ENCODE peak calls at places on chromosomes 3 and 15, in ten cellular contexts. One of them, this sample, is unnamed.
A peak's percentile ranks its signal among the peaks of the same experiment; 100 is the strongest.

GRCh38 chr3:11211531-11212300 is 57.4 kb downstream of the HRH1 start:
- DNase-seq in GM12864: no peak
- DNase-seq in body of pancreas: no peak
- DNase-seq in HL-60: no peak
- DNase-seq in A549: no peak
- DNase-seq in HFF-Myc: no peak
- DNase-seq in PC-3: no peak
- DNase-seq in psoas muscle: no peak
- DNase-seq in left ventricle myocardium inferior: no peak
- DNase-seq in BE2C: no peak
- DNase-seq in this sample: no peak

GRCh38 chr3:170360916-170361315 is 3.4 kb downstream of the SKIL start:
- DNase-seq in body of pancreas: no peak
- DNase-seq in psoas muscle: no peak
- DNase-seq in A549: no peak
- DNase-seq in BE2C: no peak
- DNase-seq in GM12864: no peak
- DNase-seq in left ventricle myocardium inferior: no peak
- DNase-seq in PC-3: no peak
- DNase-seq in HFF-Myc: no peak
- DNase-seq in HL-60: peak; percentile 63
- DNase-seq in this sample: no peak

GRCh38 chr15:80404057-80404718 is at the start of gene ARNT2:
- DNase-seq in A549: peak; percentile 56
- DNase-seq in GM12864: no peak
- DNase-seq in HL-60: no peak
- DNase-seq in body of pancreas: peak; percentile 48
- DNase-seq in HFF-Myc: no peak
- DNase-seq in left ventricle myocardium inferior: peak; percentile 24
- DNase-seq in psoas muscle: peak; percentile 61
- DNase-seq in BE2C: peak; percentile 33
- DNase-seq in PC-3: no peak
- DNase-seq in this sample: no peak

GRCh38 chr3:160665784-160666526 is 11.0 kb upstream of the ARL14 start:
- DNase-seq in left ventricle myocardium inferior: no peak
- DNase-seq in GM12864: peak; percentile 61
- DNase-seq in psoas muscle: no peak
- DNase-seq in HL-60: no peak
- DNase-seq in body of pancreas: no peak
- DNase-seq in HFF-Myc: peak; percentile 49
- DNase-seq in BE2C: no peak
- DNase-seq in PC-3: peak; percentile 90
- DNase-seq in A549: no peak
- DNase-seq in this sample: peak; percentile 49

GRCh38 chr3:42066516-42067181 is 24.5 kb upstream of the TRAK1 start:
- DNase-seq in body of pancreas: peak; percentile 43
- DNase-seq in GM12864: no peak
- DNase-seq in psoas muscle: no peak
- DNase-seq in HL-60: no peak
- DNase-seq in left ventricle myocardium inferior: no peak
- DNase-seq in BE2C: no peak
- DNase-seq in A549: no peak
- DNase-seq in HFF-Myc: no peak
- DNase-seq in PC-3: no peak
- DNase-seq in this sample: no peak

GRCh38 chr15:36614016-36614415 is 34.6 kb downstream of the CDIN1 start:
- DNase-seq in A549: no peak
- DNase-seq in psoas muscle: no peak
- DNase-seq in BE2C: no peak
- DNase-seq in GM12864: no peak
- DNase-seq in HFF-Myc: no peak
- DNase-seq in PC-3: no peak
- DNase-seq in body of pancreas: no peak
- DNase-seq in left ventricle myocardium inferior: no peak
- DNase-seq in HL-60: no peak
- DNase-seq in this sample: no peak

GRCh38 chr15:63461230-63461629 is 43.2 kb upstream of the USP3 start:
- DNase-seq in GM12864: no peak
- DNase-seq in HFF-Myc: no peak
- DNase-seq in PC-3: no peak
- DNase-seq in HL-60: no peak
- DNase-seq in body of pancreas: no peak
- DNase-seq in psoas muscle: no peak
- DNase-seq in A549: no peak
- DNase-seq in BE2C: no peak
- DNase-seq in left ventricle myocardium inferior: no peak
- DNase-seq in this sample: no peak

GRCh38 chr15:78766041-78766440 is 45.2 kb downstream of the ADAMTS7 start:
- DNase-seq in GM12864: no peak
- DNase-seq in left ventricle myocardium inferior: no peak
- DNase-seq in psoas muscle: peak; percentile 23
- DNase-seq in HL-60: no peak
- DNase-seq in BE2C: no peak
- DNase-seq in HFF-Myc: no peak
- DNase-seq in A549: no peak
- DNase-seq in body of pancreas: no peak
- DNase-seq in PC-3: no peak
- DNase-seq in this sample: no peak

GRCh38 chr3:143831208-143831607 is 17.1 kb downstream of the SLC9A9 start:
- DNase-seq in HFF-Myc: no peak
- DNase-seq in left ventricle myocardium inferior: no peak
- DNase-seq in HL-60: no peak
- DNase-seq in A549: no peak
- DNase-seq in GM12864: no peak
- DNase-seq in PC-3: peak; percentile 26
- DNase-seq in psoas muscle: no peak
- DNase-seq in BE2C: no peak
- DNase-seq in body of pancreas: no peak
- DNase-seq in this sample: no peak
- H3K4me3 ChIP-seq in HFF-Myc: no peak overlapping the region
- H3K4me3 ChIP-seq in left ventricle myocardium inferior: no peak overlapping the region
- H3K4me3 ChIP-seq in HL-60: no peak overlapping the region
- H3K4me3 ChIP-seq in A549: no peak overlapping the region
- H3K4me3 ChIP-seq in GM12864: no peak overlapping the region
- H3K4me3 ChIP-seq in PC-3: no peak overlapping the region
- H3K4me3 ChIP-seq in psoas muscle: no peak overlapping the region
- H3K4me3 ChIP-seq in BE2C: no peak overlapping the region
- H3K4me3 ChIP-seq in body of pancreas: no peak overlapping the region
- H3K4me3 ChIP-seq in this sample: no peak overlapping the region

DNA sequence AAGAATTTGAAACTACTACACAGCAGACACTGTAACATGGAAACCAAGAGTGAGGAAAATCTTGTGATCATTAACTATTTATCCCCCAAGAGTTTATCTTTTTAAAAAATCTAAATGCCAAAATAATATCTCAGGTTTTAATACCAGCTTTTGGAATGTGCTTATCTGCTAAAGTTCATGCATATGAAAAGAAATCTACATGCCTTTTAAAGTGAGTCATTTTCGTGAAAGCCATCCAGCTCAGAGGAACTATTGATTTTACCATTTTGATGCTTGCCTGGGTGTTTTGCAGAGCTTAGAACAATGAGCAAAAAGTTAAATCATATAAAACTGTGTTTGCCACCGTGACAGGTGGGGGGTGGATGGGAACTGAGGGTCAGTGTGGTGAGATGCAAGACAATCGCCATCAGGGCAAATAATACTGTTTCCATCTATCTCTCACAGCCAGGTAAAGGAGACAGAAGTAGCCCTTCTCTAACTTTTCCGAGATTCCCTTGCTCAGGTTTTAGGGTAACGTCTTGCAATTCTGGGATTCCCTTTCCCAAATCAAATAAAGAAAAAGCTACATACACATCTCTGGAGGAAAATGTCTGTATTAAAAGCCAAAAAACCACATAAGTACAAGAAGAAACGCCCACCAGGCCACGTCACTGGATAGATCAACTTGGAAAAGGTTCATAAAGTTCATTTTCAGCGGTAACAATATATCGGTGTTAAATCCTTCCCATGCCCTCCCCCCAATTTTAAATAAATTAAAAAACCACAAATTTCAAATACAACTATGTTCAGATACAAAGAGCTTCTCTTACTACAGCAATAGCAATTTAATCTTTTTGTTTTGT is 2.0 kb downstream of the TMEM158 start:
- DNase-seq in HFF-Myc: no peak
- DNase-seq in BE2C: no peak
- DNase-seq in left ventricle myocardium inferior: no peak
- DNase-seq in psoas muscle: no peak
- DNase-seq in A549: no peak
- DNase-seq in GM12864: no peak
- DNase-seq in body of pancreas: no peak
- DNase-seq in HL-60: no peak
- DNase-seq in PC-3: peak; percentile 87
- DNase-seq in this sample: no peak
- H3K4me3 ChIP-seq in HFF-Myc: peak overlapping the region; percentile 84
- H3K4me3 ChIP-seq in BE2C: no peak overlapping the region
- H3K4me3 ChIP-seq in left ventricle myocardium inferior: peak overlapping the region; percentile 69
- H3K4me3 ChIP-seq in psoas muscle: peak overlapping the region; percentile 68
- H3K4me3 ChIP-seq in A549: peak overlapping the region; percentile 62
- H3K4me3 ChIP-seq in GM12864: no peak overlapping the region
- H3K4me3 ChIP-seq in body of pancreas: no peak overlapping the region
- H3K4me3 ChIP-seq in HL-60: no peak overlapping the region
- H3K4me3 ChIP-seq in PC-3: peak overlapping the region; percentile 76
- H3K4me3 ChIP-seq in this sample: no peak overlapping the region

GRCh38 chr15:57218826-57219576 is 157.3 kb upstream of the CGNL1 start:
- DNase-seq in HFF-Myc: peak; percentile 99
- DNase-seq in PC-3: no peak
- DNase-seq in HL-60: peak; percentile 86
- DNase-seq in A549: no peak
- DNase-seq in psoas muscle: no peak
- DNase-seq in body of pancreas: no peak
- DNase-seq in GM12864: no peak
- DNase-seq in left ventricle myocardium inferior: no peak
- DNase-seq in BE2C: peak; percentile 71
- DNase-seq in this sample: peak; percentile 74
- H3K4me3 ChIP-seq in HFF-Myc: peak overlapping the region; percentile 56
- H3K4me3 ChIP-seq in PC-3: no peak overlapping the region
- H3K4me3 ChIP-seq in HL-60: peak overlapping the region; percentile 71
- H3K4me3 ChIP-seq in A549: no peak overlapping the region
- H3K4me3 ChIP-seq in psoas muscle: no peak overlapping the region
- H3K4me3 ChIP-seq in body of pancreas: no peak overlapping the region
- H3K4me3 ChIP-seq in GM12864: no peak overlapping the region
- H3K4me3 ChIP-seq in left ventricle myocardium inferior: peak overlapping the region; percentile 19
- H3K4me3 ChIP-seq in BE2C: peak overlapping the region; percentile 72
- H3K4me3 ChIP-seq in this sample: no peak overlapping the region

DNA sequence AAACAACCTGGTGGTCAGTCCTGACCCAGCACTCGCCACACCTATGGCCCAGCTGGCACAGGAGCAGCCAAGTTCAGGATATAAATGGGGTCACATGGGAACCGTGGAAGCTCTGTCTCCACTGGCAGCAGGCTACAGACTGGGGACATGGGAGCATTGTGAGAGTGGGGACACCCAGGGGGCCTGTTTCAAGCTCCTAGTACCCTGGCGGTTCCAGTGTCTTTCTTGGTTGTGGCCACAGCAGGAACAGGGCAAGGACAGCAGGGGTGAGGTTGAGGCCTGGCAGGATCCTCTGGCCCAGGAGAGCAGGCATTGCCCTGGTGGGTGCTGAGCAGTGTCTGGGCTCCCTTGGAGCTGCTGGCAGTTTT is 1.9 kb downstream of the CSK start:
- DNase-seq in body of pancreas: no peak
- DNase-seq in A549: no peak
- DNase-seq in HFF-Myc: no peak
- DNase-seq in left ventricle myocardium inferior: no peak
- DNase-seq in GM12864: no peak
- DNase-seq in HL-60: peak; percentile 29
- DNase-seq in BE2C: no peak
- DNase-seq in PC-3: no peak
- DNase-seq in psoas muscle: no peak
- DNase-seq in this sample: no peak
- H3K4me3 ChIP-seq in body of pancreas: no peak overlapping the region
- H3K4me3 ChIP-seq in A549: peak overlapping the region; percentile 97
- H3K4me3 ChIP-seq in HFF-Myc: peak overlapping the region; percentile 62
- H3K4me3 ChIP-seq in left ventricle myocardium inferior: peak overlapping the region; percentile 84
- H3K4me3 ChIP-seq in GM12864: peak overlapping the region; percentile 95
- H3K4me3 ChIP-seq in HL-60: peak overlapping the region; percentile 85
- H3K4me3 ChIP-seq in BE2C: peak overlapping the region; percentile 92
- H3K4me3 ChIP-seq in PC-3: peak overlapping the region; percentile 98
- H3K4me3 ChIP-seq in psoas muscle: peak overlapping the region; percentile 86
- H3K4me3 ChIP-seq in this sample: peak overlapping the region; percentile 99

DNA sequence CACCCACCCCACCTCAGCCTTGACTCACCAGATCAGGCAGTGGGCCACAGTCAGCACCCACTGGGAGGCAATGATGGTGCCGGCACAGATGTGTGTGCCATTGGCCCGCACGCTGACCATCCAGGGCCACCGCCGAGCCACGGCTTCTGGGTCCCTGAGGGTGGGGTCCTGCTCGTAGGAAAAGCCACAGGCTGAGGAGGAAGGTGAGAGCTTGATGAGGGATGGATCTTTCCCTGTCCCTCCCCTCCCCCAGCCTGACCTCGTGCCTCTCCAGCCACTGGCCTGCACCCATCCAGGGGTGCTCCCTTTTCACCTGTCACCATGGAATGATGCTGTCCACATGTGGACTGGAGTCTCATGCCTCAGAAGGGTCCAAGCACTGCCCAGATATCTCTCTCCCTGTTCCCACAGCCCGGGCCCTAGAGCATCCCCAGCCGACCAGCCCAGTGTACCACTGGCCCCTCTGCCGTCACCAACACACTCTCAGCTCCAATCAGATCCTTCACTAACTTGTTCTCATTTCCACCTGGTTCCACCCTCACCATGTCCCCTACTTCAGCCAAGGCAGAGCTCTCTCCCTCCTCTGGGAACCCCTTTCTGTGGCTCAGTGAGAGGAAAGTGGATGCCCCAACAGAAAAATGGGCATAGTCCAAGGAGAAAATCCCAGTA is 2.0 kb downstream of the PRSS50 start:
- DNase-seq in PC-3: no peak
- DNase-seq in left ventricle myocardium inferior: no peak
- DNase-seq in BE2C: no peak
- DNase-seq in psoas muscle: peak; percentile 41
- DNase-seq in HFF-Myc: no peak
- DNase-seq in GM12864: no peak
- DNase-seq in A549: no peak
- DNase-seq in body of pancreas: no peak
- DNase-seq in HL-60: no peak
- DNase-seq in this sample: no peak
- H3K4me3 ChIP-seq in PC-3: no peak overlapping the region
- H3K4me3 ChIP-seq in left ventricle myocardium inferior: no peak overlapping the region
- H3K4me3 ChIP-seq in BE2C: no peak overlapping the region
- H3K4me3 ChIP-seq in psoas muscle: no peak overlapping the region
- H3K4me3 ChIP-seq in HFF-Myc: no peak overlapping the region
- H3K4me3 ChIP-seq in GM12864: no peak overlapping the region
- H3K4me3 ChIP-seq in A549: no peak overlapping the region
- H3K4me3 ChIP-seq in body of pancreas: no peak overlapping the region
- H3K4me3 ChIP-seq in HL-60: no peak overlapping the region
- H3K4me3 ChIP-seq in this sample: no peak overlapping the region

GRCh38 chr3:121660356-121661171 is at the start of gene HCLS1:
- DNase-seq in HFF-Myc: no peak
- DNase-seq in A549: no peak
- DNase-seq in body of pancreas: peak; percentile 18
- DNase-seq in BE2C: no peak
- DNase-seq in PC-3: no peak
- DNase-seq in psoas muscle: peak; percentile 67
- DNase-seq in left ventricle myocardium inferior: peak; percentile 34
- DNase-seq in HL-60: peak; percentile 92
- DNase-seq in GM12864: peak; percentile 83
- DNase-seq in this sample: peak; percentile 69
- H3K4me3 ChIP-seq in HFF-Myc: peak within 1 kb of the TSS; percentile 5
- H3K4me3 ChIP-seq in A549: no peak within 1 kb of the TSS
- H3K4me3 ChIP-seq in body of pancreas: no peak within 1 kb of the TSS
- H3K4me3 ChIP-seq in BE2C: no peak within 1 kb of the TSS
- H3K4me3 ChIP-seq in PC-3: no peak within 1 kb of the TSS
- H3K4me3 ChIP-seq in psoas muscle: peak within 1 kb of the TSS; percentile 28
- H3K4me3 ChIP-seq in left ventricle myocardium inferior: peak within 1 kb of the TSS; percentile 58
- H3K4me3 ChIP-seq in HL-60: peak within 1 kb of the TSS; percentile 53
- H3K4me3 ChIP-seq in GM12864: peak within 1 kb of the TSS; percentile 67
- H3K4me3 ChIP-seq in this sample: peak within 1 kb of the TSS; percentile 73

This sample was measured in Jurkat, Clone E6-1.